ENCODE peak calls at places on chromosomes 1 and 21, in four cellular contexts. F, B, K and L are unnamed samples. For H3K27me3, the result is how much of the 10 kb centered on the place peaks cover.

GRCh38 chr1:232991238-232991637 is 40.8 kb downstream of the NTPCR start:
- DNase-seq in F (no peak), K (no peak), B (no peak), L (no peak)

GRCh38 chr1:230839166-230839565 is 29.2 kb downstream of the C1orf198 start:
- DNase-seq in B (no peak), K (no peak), F (no peak), L (no peak)

GRCh38 chr1:77550135-77550534 is 132.3 kb downstream of the ZZZ3 start:
- DNase-seq in F (no peak), K (no peak), B (no peak), L (no peak)

GRCh38 chr1:201351617-201352016 is 25.9 kb downstream of the TNNT2 start:
- DNase-seq in F (no peak), K (no peak), B (no peak), L (no peak)

GRCh38 chr1:10661453-10661852 is 135.0 kb downstream of the CASZ1 start:
- DNase-seq in F (no peak), K (no peak), B (no peak), L (no peak)

GRCh38 chr1:1989759-1990158 is 13.8 kb downstream of the CFAP74 start:
- DNase-seq in B (no peak), F (no peak), K (no peak), L (no peak)

GRCh38 chr1:17692645-17693044 is 62.5 kb upstream of the ACTL8 start:
- DNase-seq in K (no peak), F (no peak), B (no peak), L (no peak)

GRCh38 chr1:169874229-169874628 is 19.5 kb downstream of the SCYL3 start:
- DNase-seq in B (no peak), K (no peak), F (no peak), L (no peak)

GRCh38 chr1:179025975-179026812 is 500 bp downstream of the FAM20B start:
- DNase-seq in K (peak), B (peak), F (no peak), L (peak)

GRCh38 chr1:145707183-145707867 is at the start of gene PDZK1:
- DNase-seq in F (no peak), K (no peak), B (no peak), L (no peak)

GRCh38 chr1:119673171-119673940 is 25.3 kb upstream of the ZNF697 start:
- DNase-seq in F (no peak), K (no peak), B (no peak), L (no peak)

GRCh38 chr1:64497484-64497883 is 27.6 kb downstream of the CACHD1 start:
- DNase-seq in K (no peak), B (no peak), F (no peak), L (no peak)

GRCh38 chr21:34743285-34743684 is 74.5 kb downstream of the CLIC6 start:
- DNase-seq in K (no peak), B (no peak), F (no peak), L (no peak)

GRCh38 chr1:85048296-85049064 is at the start of gene MCOLN3:
- DNase-seq in F (no peak), B (peak), K (no peak), L (peak)

GRCh38 chr1:216531308-216532239 is 108.3 kb upstream of the USH2A start:
- DNase-seq in B (no peak), K (no peak), F (no peak), L (no peak)

GRCh38 chr1:48692235-48692634 is 84.5 kb downstream of the BEND5 start:
- DNase-seq in K (peak), B (no peak), F (no peak), L (no peak)

GRCh38 chr1:155976913-155977606 is 1.3 kb downstream of the ARHGEF2 start:
- DNase-seq in K (no peak), B (peak), F (no peak), L (peak)
- TF ChIP-seq POLR2AphosphoS5 in K (no peak), B (no peak), F (no peak), L (no peak)

GRCh38 chr1:161258439-161259386 is at the start of gene PCP4L1:
- DNase-seq in K (peak), F (no peak), B (peak), L (peak)

GRCh38 chr1:161259765-161260164 is 1.2 kb downstream of the PCP4L1 start:
- DNase-seq in F (no peak), B (no peak), K (no peak), L (no peak)

GRCh38 chr1:161260939-161261858 is 2.7 kb downstream of the PCP4L1 start:
- DNase-seq in F (no peak), B (no peak), K (no peak), L (no peak)

GRCh38 chr1:161261859-161262225 is 3.3 kb downstream of the PCP4L1 start:
- DNase-seq in F (no peak), K (no peak), B (no peak), L (no peak)

GRCh38 chr1:161260346-161260745 is 1.8 kb downstream of the PCP4L1 start:
- DNase-seq in F (no peak), B (no peak), K (no peak), L (no peak)
- H3K27me3 ChIP-seq in F (under half), B (under half), K (under half), L (under half)

GRCh38 chr21:36700961-36701911 is 2.3 kb downstream of the SIM2 start:
- DNase-seq in K (no peak), F (no peak), B (no peak), L (no peak)
- H3K4me3 ChIP-seq in K (peak), F (peak), B (no peak), L (peak)

DNA sequence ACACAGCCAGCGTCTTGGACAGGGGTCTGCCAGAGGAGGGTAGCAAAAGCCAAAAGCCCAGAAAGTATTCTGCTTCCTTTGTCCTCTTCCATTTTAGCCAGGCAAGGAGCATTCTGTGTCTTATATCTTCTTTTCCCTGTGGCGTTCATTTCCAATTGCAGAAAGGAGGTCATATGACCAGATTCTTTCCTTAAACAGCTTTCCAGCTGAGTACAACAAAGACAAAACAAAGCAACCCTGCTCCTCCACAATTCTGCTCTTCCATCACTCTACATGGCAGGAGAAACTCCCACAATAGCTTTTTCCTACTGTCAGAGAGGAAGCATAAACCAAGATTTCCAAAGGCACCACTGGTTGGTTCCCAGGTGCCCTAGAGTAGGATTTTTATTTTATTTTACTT is 19.7 kb downstream of the ENSA start:
- DNase-seq in K (no peak), B (no peak), F (no peak), L (no peak)
- TF ChIP-seq POLR2AphosphoS5 in K (no peak), B (no peak), F (peak), L (no peak)

DNA sequence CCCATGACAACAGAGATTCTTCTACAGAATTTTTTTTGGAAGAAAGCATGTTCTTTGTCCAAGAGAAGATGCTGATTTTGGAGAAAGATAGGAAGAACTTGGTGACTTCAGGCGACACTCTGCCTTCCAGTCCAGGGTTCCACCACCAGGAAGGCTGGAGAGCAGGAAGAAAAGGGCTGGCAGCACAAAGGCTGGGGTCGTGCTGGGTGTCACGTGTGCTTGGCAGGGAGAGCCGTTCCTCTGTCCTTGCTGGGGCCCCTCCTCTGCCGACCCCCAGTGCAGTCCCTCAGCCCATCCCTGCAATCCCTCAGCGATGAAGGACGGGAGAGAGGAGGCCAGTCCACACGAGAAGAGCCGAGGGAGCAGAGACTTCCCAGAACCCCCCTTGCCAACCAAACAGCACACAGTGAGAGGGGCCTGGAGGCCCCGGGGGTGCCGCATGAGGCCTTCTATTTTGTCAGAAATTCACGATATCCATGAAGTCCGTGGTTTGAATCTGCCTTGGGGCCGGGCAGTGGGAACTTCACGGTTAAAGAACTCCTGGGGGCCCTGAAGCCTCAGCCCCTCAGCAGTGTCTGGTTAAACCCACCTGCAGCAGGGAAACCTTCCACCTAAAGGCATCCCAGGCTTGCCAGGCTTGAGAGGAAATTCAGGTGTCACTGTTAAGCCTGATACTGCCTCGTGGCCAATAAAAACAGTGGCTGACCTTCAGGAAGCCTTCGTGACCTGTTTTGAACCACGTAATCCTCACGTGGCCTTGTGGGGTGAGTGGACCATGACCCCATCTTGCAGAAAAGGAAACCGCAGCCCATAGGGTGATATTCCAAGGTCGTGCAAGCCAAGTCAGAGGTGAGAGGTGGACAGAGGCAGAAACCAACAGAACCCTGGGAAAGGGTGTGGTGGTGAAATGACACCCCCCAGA is 3.4 kb downstream of the KRTAP10-12 start:
- DNase-seq in B (no peak), F (peak), K (peak), L (no peak)
- H3K27me3 ChIP-seq in B (half or more), F (under half), K (half or more), L (half or more)

GRCh38 chr1:40711465-40712404 is 20.2 kb downstream of the NFYC start:
- DNase-seq in B (peak), K (no peak), F (no peak), L (no peak)

GRCh38 chr1:40708750-40709099 is 17.2 kb downstream of the NFYC start:
- DNase-seq in B (no peak), K (no peak), F (no peak), L (no peak)

GRCh38 chr1:40710581-40711315 is 19.2 kb downstream of the NFYC start:
- DNase-seq in F (no peak), K (no peak), B (no peak), L (no peak)

GRCh38 chr1:40709802-40710278 is 18.3 kb downstream of the NFYC start:
- DNase-seq in B (no peak), K (no peak), F (no peak), L (no peak)

DNA sequence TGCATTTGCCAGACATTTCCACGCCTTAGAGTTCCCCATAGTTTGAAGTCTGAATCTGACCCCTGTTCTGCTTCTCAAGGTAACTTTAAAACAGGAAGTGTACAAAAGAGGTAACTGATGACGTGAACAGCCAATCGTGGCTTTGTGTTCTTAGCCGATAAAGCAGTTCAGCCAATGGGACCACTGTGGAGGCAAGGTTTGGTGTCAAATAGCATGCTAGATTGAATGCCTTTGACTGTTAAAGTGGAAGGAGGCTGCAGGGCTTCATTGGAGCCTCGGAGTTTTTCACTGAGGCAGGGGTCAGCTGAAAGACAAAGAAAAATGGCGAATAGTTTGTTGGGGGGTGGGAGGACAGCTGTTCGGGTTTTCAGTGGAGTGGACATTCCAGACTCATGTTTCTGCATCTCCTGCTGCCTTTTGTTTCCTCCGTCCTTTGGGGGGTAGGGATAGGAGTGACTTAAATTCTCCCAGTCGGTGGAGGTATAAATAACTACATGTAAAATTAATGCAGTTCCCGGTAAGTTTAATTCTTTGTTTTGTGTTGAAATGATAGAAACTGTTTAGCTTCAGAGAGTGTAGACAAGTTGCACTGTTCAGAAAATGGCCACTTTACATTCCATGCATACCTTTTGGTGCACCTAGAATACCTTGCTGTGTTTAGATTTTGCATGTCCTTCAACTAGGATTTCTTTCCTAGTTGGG is 17.7 kb downstream of the NFYC start:
- DNase-seq in B (peak), K (peak), F (peak), L (peak)
- H3K4me3 ChIP-seq in B (peak), K (peak), F (peak), L (peak)

GRCh38 chr1:180505732-180506335 is 3.5 kb upstream of the ACBD6 start:
- DNase-seq in B (no peak), K (no peak), F (no peak), L (no peak)
- TF ChIP-seq POLR2AphosphoS5 in B (no peak), K (no peak), F (no peak), L (no peak)

GRCh38 chr1:6424619-6425593 is at the start of gene ESPN:
- DNase-seq in F (no peak), K (no peak), B (no peak), L (no peak)
- H3K27me3 ChIP-seq in F (half or more), K (under half), B (half or more), L (half or more)

GRCh38 chr1:27436204-27437159 is 44.1 kb downstream of the GPR3 start:
- DNase-seq in K (no peak), F (no peak), B (peak), L (no peak)
- H3K4me3 ChIP-seq in K (no peak), F (peak), B (no peak), L (peak)

GRCh38 chr1:100895540-100896480 is at the start of gene SLC30A7:
- DNase-seq in B (peak), K (peak), F (peak), L (peak)

GRCh38 chr1:100894622-100895539 is at the start of gene EXTL2:
- DNase-seq in K (peak), F (peak), B (peak), L (peak)

GRCh38 chr1:100893718-100894117 is 924 bp downstream of the EXTL2 start:
- DNase-seq in K (no peak), F (no peak), B (no peak), L (no peak)

GRCh38 chr1:100892554-100892953 is 2.1 kb downstream of the EXTL2 start:
- DNase-seq in B (no peak), F (no peak), K (no peak), L (no peak)

GRCh38 chr1:100896481-100896982 is 642 bp downstream of the SLC30A7 start:
- DNase-seq in B (peak), K (peak), F (no peak), L (no peak)
- TF ChIP-seq POLR2AphosphoS5 in B (peak), K (no peak), F (no peak), L (no peak)